ENCODE peak calls at places on chromosomes 11 and 22, in four cellular contexts. S is HepG2, D is IMR-90, V is A549. Q is an unnamed sample.

GRCh38 chr22:49519117-49519737 is 308.4 kb downstream of the BRD1 start:
- DNase-seq in S (no peak), D (no peak), V (no peak), Q (no peak)

GRCh38 chr11:81802591-81802990 is 931.1 kb downstream of the FAM181B start:
- DNase-seq in D (no peak), V (no peak), S (no peak), Q (no peak)

GRCh38 chr11:69531717-69532088 is 50.2 kb downstream of the LINC01488 start:
- DNase-seq in S (no peak), V (no peak), D (no peak), Q (no peak)

GRCh38 chr22:49247194-49247924 is 580.3 kb downstream of the BRD1 start:
- DNase-seq in D (no peak), S (no peak), V (no peak), Q (no peak)

GRCh38 chr22:25360891-25361645 is 141.6 kb downstream of the CRYBB2 start:
- DNase-seq in D (no peak), S (no peak), V (no peak), Q (no peak)

GRCh38 chr11:12981879-12982531 is 27.1 kb upstream of the RASSF10 start:
- DNase-seq in V (peak; percentile 12), S (peak; percentile 3), D (peak; percentile 4), Q (no peak)

GRCh38 chr11:4665424-4665823 is 21.6 kb downstream of the OR51E1 start:
- DNase-seq in S (no peak), V (no peak), D (peak; percentile 76), Q (no peak)

GRCh38 chr11:14636119-14636518 is 7.5 kb upstream of the PDE3B start:
- DNase-seq in S (no peak), D (no peak), V (no peak), Q (no peak)

GRCh38 chr11:112114460-112114859 is 27.8 kb downstream of the SDHD start:
- DNase-seq in S (no peak), D (no peak), V (no peak), Q (no peak)

GRCh38 chr11:65920035-65920802 is 993 bp downstream of the DRAP1 start:
- DNase-seq in V (no peak), D (no peak), S (no peak), Q (no peak)

DNA sequence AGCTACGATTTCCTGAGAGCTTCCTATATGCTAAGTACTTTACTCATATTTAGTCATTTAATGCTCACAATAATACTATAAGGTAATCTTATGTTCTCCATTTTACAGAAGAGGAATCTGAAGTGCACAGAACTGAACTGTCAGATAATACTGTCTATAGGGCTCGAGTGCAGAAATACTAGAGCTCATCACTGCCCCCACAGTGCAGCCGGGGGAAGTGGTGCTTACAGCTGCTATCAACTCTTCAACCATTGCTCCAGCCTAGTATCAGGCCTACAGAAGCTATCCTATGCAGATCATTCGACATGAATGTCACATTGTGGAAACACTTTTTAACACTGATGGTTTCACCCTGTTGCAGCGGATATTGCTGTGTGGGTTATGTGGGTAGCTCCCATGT is 929.9 kb downstream of the NTM start:
- DNase-seq in V (no peak), S (no peak), D (peak; percentile 13), Q (peak; percentile 32)
- TF ChIP-seq BHLHE40 in V (no peak), S (no peak), D (no peak), Q (no peak)

DNA sequence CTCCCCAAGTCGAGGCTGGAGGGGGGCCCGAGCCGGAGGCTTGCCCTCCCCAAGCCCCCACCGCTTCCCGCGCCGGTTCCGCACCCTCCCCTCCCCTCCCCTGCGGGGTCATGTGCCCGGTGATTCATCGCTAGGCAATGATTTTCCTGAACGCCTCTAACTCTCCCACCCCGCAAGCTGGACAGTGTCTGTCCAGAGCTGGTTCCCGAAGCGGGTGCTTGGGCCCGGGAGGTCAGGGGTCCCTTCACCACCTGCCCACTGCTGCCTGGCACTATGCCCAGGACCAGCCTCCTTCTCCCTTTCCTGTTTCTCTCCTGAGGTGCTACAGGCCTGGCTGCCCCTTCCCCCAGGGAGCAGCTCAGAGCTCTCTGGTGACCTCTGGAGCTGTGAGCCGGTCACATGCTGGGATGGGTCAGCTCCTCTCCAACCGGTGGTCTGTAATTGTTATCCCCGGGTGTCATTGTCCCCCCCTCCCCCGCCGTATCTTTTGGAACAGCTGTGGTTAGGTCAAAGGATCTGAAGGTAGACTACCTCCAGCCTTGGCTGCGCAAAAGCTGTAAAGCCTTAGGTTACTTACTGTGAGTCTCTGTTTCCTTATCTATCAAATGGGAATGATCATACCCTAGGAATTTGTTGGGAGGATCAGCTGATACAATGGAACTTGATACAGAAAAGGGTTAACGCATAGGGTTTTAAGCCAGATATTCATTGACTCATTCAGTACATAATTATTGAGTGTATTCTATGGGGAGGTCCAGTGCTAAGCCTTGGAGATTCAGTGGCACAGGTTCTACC is 722 bp downstream of the STX3 start:
- DNase-seq in S (peak; percentile 56), D (peak; percentile 63), V (peak; percentile 49), Q (peak; percentile 53)
- TF ChIP-seq BHLHE40 in S (peak; percentile 50), D (peak; percentile 60), V (no peak), Q (no peak)

GRCh38 chr11:70531281-70532065 is 133.1 kb downstream of the CTTN start:
- DNase-seq in S (no peak), V (no peak), D (no peak), Q (no peak)

GRCh38 chr11:70530629-70531185 is 132.4 kb downstream of the CTTN start:
- DNase-seq in S (no peak), V (no peak), D (no peak), Q (no peak)

GRCh38 chr11:70532066-70532440 is 133.7 kb downstream of the CTTN start:
- DNase-seq in S (no peak), D (peak; percentile 7), V (no peak), Q (no peak)

GRCh38 chr11:70535191-70535971 is 137.1 kb downstream of the CTTN start:
- DNase-seq in D (no peak), V (no peak), S (no peak), Q (no peak)

DNA sequence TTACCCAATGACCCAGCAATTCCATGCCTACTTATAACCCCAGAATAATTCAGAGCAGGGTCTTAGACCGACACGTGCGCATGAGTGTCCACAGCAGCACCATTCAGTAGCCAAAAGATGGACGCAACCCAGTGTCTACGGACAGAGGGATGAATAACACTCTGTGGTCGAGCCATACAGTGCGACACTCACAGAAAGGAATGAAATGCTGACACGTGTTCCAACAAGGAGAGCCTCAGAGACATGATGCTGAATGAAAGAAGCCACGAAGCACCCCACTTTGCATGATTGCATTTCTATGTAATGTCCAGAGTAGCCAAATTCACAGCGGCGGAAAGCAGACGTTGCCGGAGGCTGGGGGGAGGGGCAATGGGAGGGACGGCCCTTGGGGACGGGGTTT is 134.4 kb downstream of the CTTN start:
- DNase-seq in D (peak; percentile 28), V (no peak), S (no peak), Q (no peak)
- TF ChIP-seq BHLHE40 in D (no peak), V (no peak), S (no peak), Q (no peak)

GRCh38 chr22:46057206-46057605 is 80.2 kb upstream of the WNT7B start:
- DNase-seq in S (no peak), D (no peak), V (no peak), Q (no peak)
- TF ChIP-seq BHLHE40 in S (no peak), D (no peak), V (no peak), Q (no peak)

GRCh38 chr11:75428989-75429640 is 3.9 kb downstream of the KLHL35 start:
- DNase-seq in S (no peak), V (no peak), D (no peak), Q (no peak)

GRCh38 chr11:75430692-75431532 is 2.1 kb downstream of the KLHL35 start:
- DNase-seq in S (no peak), D (no peak), V (no peak), Q (no peak)

GRCh38 chr11:75431533-75432525 is 1.2 kb downstream of the KLHL35 start:
- DNase-seq in V (peak; percentile 32), D (no peak), S (no peak), Q (no peak)

GRCh38 chr11:75429641-75429901 is 3.4 kb downstream of the KLHL35 start:
- DNase-seq in V (no peak), S (no peak), D (no peak), Q (no peak)

DNA sequence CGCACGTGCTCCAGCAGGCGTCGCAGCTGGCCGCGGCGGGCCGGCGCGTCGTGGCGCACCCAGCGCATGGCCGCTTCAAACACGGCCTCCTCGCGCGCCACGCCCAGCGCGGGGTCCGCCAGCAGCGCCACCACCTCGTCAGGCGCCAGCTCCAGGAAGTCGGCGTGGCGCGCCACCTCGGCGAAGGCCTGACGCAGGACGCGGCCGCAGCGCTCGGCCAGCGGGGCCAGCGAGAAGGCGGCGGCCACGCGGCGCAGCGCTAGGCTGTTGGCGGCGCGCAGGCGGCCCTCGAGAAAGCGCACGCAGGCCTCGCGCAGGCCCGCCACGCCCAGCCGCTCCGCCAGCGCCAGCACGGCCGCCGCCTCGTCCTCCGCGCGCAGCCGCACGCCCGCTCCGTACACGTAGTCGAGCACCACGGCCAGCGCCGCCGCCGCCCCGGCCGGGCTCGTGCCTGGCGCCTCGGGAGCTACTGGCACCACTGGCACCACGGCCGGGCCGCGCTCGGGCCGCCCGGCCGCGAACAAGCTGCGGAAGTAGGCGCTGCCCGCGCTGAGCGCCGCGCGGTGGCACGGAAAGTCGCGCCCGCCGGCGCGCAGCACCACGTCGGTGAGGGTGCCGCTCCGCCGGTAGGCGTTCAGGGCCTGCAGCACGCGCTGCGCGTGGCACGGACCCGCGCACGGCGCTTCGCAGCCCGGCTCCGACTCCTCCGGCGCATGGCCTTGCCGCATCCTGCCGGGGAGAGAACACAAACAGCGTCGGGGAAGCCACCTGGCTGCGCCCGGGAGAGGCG is 2.9 kb downstream of the KLHL35 start:
- DNase-seq in D (peak; percentile 63), S (no peak), V (peak; percentile 76), Q (no peak)
- TF ChIP-seq BHLHE40 in D (peak; percentile 41), S (no peak), V (no peak), Q (no peak)

DNA sequence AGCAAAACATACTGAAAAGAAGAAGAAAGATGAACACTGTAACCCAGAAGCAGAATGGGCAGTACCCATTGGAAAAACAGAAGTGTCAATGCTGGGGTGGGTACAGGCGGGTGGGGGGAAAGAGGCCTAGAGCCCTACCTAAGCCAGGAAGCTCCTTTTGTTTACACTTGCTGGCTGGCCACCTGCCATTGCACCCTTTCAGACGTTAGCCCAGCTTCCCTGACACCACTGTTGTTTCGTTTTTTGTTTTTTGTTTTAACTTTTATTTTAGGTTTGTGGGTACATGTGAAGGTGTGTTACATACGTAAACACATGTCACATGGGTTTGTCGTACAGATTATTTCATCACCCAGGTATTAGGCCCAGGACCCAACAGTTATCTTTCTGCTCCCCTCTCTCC is 55.4 kb downstream of the PLEKHA7 start:
- DNase-seq in V (no peak), S (no peak), D (no peak), Q (no peak)
- TF ChIP-seq BHLHE40 in V (no peak), S (no peak), D (no peak), Q (no peak)

DNA sequence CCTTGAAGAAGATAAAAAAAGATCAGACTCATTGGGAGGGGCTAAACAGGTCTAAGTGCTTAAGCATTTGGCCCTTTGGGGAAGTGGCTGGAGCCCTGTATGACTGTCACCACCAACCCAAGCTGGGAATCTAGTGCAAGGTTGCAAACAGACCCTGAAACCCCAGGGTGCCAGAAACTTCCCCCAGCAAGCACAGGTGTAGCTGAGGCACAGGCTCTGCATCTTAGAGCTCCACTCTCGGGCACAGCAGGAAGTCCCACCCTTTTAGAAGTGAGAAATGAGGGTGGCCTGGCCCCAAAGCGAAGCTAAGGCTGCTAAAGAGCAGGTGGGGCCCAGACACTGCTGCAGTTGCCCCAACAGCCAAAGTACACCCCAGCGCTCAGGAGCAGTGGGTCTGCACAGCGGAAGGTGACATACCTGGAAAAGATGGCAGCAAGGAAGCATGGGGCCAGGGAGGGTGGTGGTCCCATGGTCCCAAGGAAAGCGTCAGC is 5.8 kb upstream of the KDM2A start:
- DNase-seq in D (no peak), S (no peak), V (no peak), Q (no peak)
- TF ChIP-seq BHLHE40 in D (no peak), S (no peak), V (no peak), Q (no peak)